ENCODE peak calls at places on chromosomes 13 and 19, in ten cellular contexts. T is Calu3; G is stimulated activated CD8-positive, alpha-beta memory T cell treated with anti-CD3 and anti-CD28 coated beads, Interleukin-15, amount 100 ng/mL, for 48 hours; Y is activated T-cell treated with anti-CD3 and anti-CD28 coated beads, Interleukin-2, amount 50 U/mL, for 72 hours; F is stimulated activated CD4-positive, alpha-beta T cell treated with anti-CD3 and anti-CD28 coated beads, Interleukin-4, amount 100 ng/mL, for 24 hours; B is progenitor cell of endocrine pancreas; M is T-cell; R is mesendoderm; J is T-helper 2 cell treated with Interferon-gamma antibody and Interleukin-4, amounts not matched to agents 5 μg/mL and 100 μg/mL, for 36 hours; N is nephron progenitor cell. P is an unnamed sample.

GRCh38 chr13:95627590-95627989 is 16.9 kb downstream of the DZIP1 start:
- DNase-seq in T (no peak), G (no peak), Y (no peak), F (no peak), B (no peak), M (no peak), R (no peak), J (no peak), N (no peak), P (no peak)

GRCh38 chr13:92838786-92839185 is 387.8 kb upstream of the GPC6 start:
- DNase-seq in T (no peak), G (no peak), Y (no peak), F (no peak), B (no peak), M (no peak), R (no peak), J (no peak), N (no peak), P (no peak)

GRCh38 chr13:114063545-114064515 is 68.6 kb downstream of the RASA3 start:
- DNase-seq in T (peak; percentile 1), G (peak; percentile 44), Y (peak; percentile 52), F (no peak), B (no peak), M (no peak), R (no peak), J (no peak), N (no peak), P (no peak)

GRCh38 chr13:46543307-46543706 is 9.7 kb upstream of the LRCH1 start:
- DNase-seq in T (no peak), G (no peak), Y (no peak), F (no peak), B (no peak), M (no peak), R (no peak), J (no peak), N (no peak), P (no peak)

GRCh38 chr13:70893832-70894231 is 785.6 kb upstream of the KLHL1 start:
- DNase-seq in T (no peak), G (no peak), Y (no peak), F (no peak), B (no peak), M (no peak), R (no peak), J (no peak), N (no peak), P (no peak)

GRCh38 chr19:57078802-57079201 is 41.0 kb upstream of the USP29 start:
- DNase-seq in T (no peak), G (no peak), Y (no peak), F (no peak), B (no peak), M (no peak), R (peak; percentile 13), J (no peak), N (no peak), P (no peak)

GRCh38 chr19:13014101-13014920 is 19.0 kb downstream of the NFIX start:
- DNase-seq in T (no peak), G (no peak), Y (no peak), F (no peak), B (no peak), M (no peak), R (peak; percentile 47), J (no peak), N (no peak), P (no peak)

GRCh38 chr19:39386557-39386956 is 4.3 kb downstream of the PAF1 start:
- DNase-seq in T (no peak), G (no peak), Y (no peak), F (no peak), B (no peak), M (no peak), R (no peak), J (no peak), N (no peak), P (no peak)

GRCh38 chr13:99388334-99388923 is 81.2 kb upstream of the GPR183 start:
- DNase-seq in T (no peak), G (no peak), Y (no peak), F (no peak), B (no peak), M (no peak), R (no peak), J (no peak), N (no peak), P (no peak)

GRCh38 chr19:19263886-19264487 is 9.1 kb downstream of the TM6SF2 start:
- DNase-seq in T (no peak), G (no peak), Y (no peak), F (no peak), B (no peak), M (no peak), R (no peak), J (no peak), N (no peak), P (no peak)

GRCh38 chr13:113746143-113746525 is 12.9 kb upstream of the TMEM255B start:
- DNase-seq in T (no peak), G (no peak), Y (no peak), F (no peak), B (no peak), M (no peak), R (no peak), J (no peak), N (no peak), P (no peak)

GRCh38 chr13:26785845-26786630 is 25.5 kb upstream of the GPR12 start:
- DNase-seq in T (peak; percentile 2), G (peak; percentile 6), Y (peak; percentile 50), F (peak; percentile 39), B (no peak), M (peak; percentile 65), R (peak; percentile 78), J (peak; percentile 17), N (peak; percentile 25), P (no peak)

GRCh38 chr19:15280048-15280725 is 47.9 kb upstream of the EPHX3 start:
- DNase-seq in T (no peak), G (no peak), Y (no peak), F (no peak), B (no peak), M (no peak), R (peak; percentile 85), J (no peak), N (no peak), P (no peak)

GRCh38 chr13:99956473-99957349 is 14.9 kb downstream of the ZIC5 start:
- DNase-seq in T (no peak), G (no peak), Y (no peak), F (no peak), B (no peak), M (no peak), R (peak; percentile 59), J (no peak), N (peak; percentile 44), P (no peak)

GRCh38 chr19:19937403-19937802 is 36.7 kb downstream of the ZNF93 start:
- DNase-seq in T (no peak), G (no peak), Y (no peak), F (no peak), B (no peak), M (no peak), R (no peak), J (no peak), N (no peak), P (no peak)

GRCh38 chr19:3968556-3969434 is 2.1 kb downstream of the DAPK3 start:
- DNase-seq in T (peak; percentile 88), G (no peak), Y (no peak), F (no peak), B (peak; percentile 71), M (no peak), R (peak; percentile 100), J (no peak), N (peak; percentile 76), P (peak; percentile 77)

GRCh38 chr19:13350072-13350471 is 156.2 kb downstream of the CACNA1A start:
- DNase-seq in T (no peak), G (no peak), Y (no peak), F (no peak), B (no peak), M (no peak), R (no peak), J (no peak), N (no peak), P (no peak)

GRCh38 chr19:58520257-58520599 is 618 bp upstream of the ZBTB45 start:
- DNase-seq in T (no peak), G (no peak), Y (no peak), F (no peak), B (no peak), M (no peak), R (no peak), J (no peak), N (no peak), P (no peak)

GRCh38 chr13:99984463-99985242 is 3.1 kb downstream of the ZIC2 start:
- DNase-seq in T (no peak), G (no peak), Y (no peak), F (no peak), B (peak; percentile 15), M (no peak), R (peak; percentile 92), J (no peak), N (no peak), P (no peak)

GRCh38 chr19:13502231-13502630 is 4.0 kb downstream of the CACNA1A start:
- DNase-seq in T (no peak), G (no peak), Y (no peak), F (no peak), B (no peak), M (no peak), R (no peak), J (no peak), N (no peak), P (no peak)

GRCh38 chr19:52946322-52947310 is 16.1 kb downstream of the ZNF816 start:
- DNase-seq in T (no peak), G (no peak), Y (no peak), F (no peak), B (peak; percentile 44), M (no peak), R (peak; percentile 95), J (no peak), N (peak; percentile 43), P (peak; percentile 38)

GRCh38 chr13:113668491-113668971 is 1.5 kb downstream of the GRK1 start:
- DNase-seq in T (no peak), G (no peak), Y (no peak), F (no peak), B (no peak), M (no peak), R (no peak), J (no peak), N (no peak), P (no peak)

GRCh38 chr13:25905411-25906010 is 146.3 kb downstream of the SHISA2 start:
- DNase-seq in T (no peak), G (no peak), Y (no peak), F (no peak), B (no peak), M (no peak), R (peak; percentile 21), J (no peak), N (no peak), P (no peak)

GRCh38 chr19:49421878-49422202 is 1.4 kb downstream of the PTH2 start:
- DNase-seq in T (no peak), G (no peak), Y (no peak), F (no peak), B (no peak), M (no peak), R (no peak), J (no peak), N (no peak), P (no peak)

GRCh38 chr19:33175886-33176669 is 18.1 kb upstream of the LRP3 start:
- DNase-seq in T (peak; percentile 45), G (no peak), Y (no peak), F (no peak), B (peak; percentile 23), M (no peak), R (peak; percentile 73), J (no peak), N (no peak), P (peak; percentile 53)

GRCh38 chr19:12163841-12164240 is 945 bp downstream of the ZNF136 start:
- DNase-seq in T (no peak), G (no peak), Y (no peak), F (no peak), B (no peak), M (no peak), R (no peak), J (no peak), N (no peak), P (no peak)

GRCh38 chr19:50365434-50366306 is at the start of gene NAPSA:
- DNase-seq in T (no peak), G (no peak), Y (no peak), F (no peak), B (no peak), M (no peak), R (no peak), J (no peak), N (no peak), P (no peak)

GRCh38 chr13:27194895-27195764 is 23.5 kb upstream of the USP12 start:
- DNase-seq in T (peak; percentile 40), G (no peak), Y (peak; percentile 33), F (no peak), B (no peak), M (no peak), R (peak; percentile 89), J (peak; percentile 37), N (no peak), P (no peak)

P was measured in D341Med.